ENCODE peak calls at places on chromosomes 11 and 22, in four cellular contexts. One of them, this sample, is unnamed.
A peak's percentile ranks its signal among the peaks of the same experiment; 100 is the strongest.

GRCh38 chr22:24271406-24271760 is 752 bp downstream of the SPECC1L start:
- DNase-seq in mucosa of descending colon: peak; percentile 59
- DNase-seq in BJ: no peak
- DNase-seq in lower lobe of right lung: no peak
- DNase-seq in this sample: peak; percentile 35

GRCh38 chr11:123776160-123776559 is 21.8 kb upstream of the OR6X1 start:
- DNase-seq in lower lobe of right lung: no peak
- DNase-seq in mucosa of descending colon: no peak
- DNase-seq in BJ: no peak
- DNase-seq in this sample: no peak

GRCh38 chr11:19813158-19813879 is 100.7 kb downstream of the NAV2 start:
- DNase-seq in BJ: no peak
- DNase-seq in mucosa of descending colon: no peak
- DNase-seq in lower lobe of right lung: no peak
- DNase-seq in this sample: no peak

GRCh38 chr11:64809781-64810241 is 540 bp downstream of the MEN1 start:
- DNase-seq in mucosa of descending colon: peak; percentile 72
- DNase-seq in lower lobe of right lung: no peak
- DNase-seq in BJ: no peak
- DNase-seq in this sample: peak; percentile 60

GRCh38 chr22:42279425-42280020 is 9.1 kb upstream of the TCF20 start:
- DNase-seq in lower lobe of right lung: no peak
- DNase-seq in BJ: no peak
- DNase-seq in mucosa of descending colon: no peak
- DNase-seq in this sample: no peak

GRCh38 chr22:30056015-30056414 is 24.2 kb upstream of the HORMAD2 start:
- DNase-seq in lower lobe of right lung: no peak
- DNase-seq in mucosa of descending colon: no peak
- DNase-seq in BJ: no peak
- DNase-seq in this sample: no peak

GRCh38 chr11:45252134-45252856 is 33.8 kb downstream of the SYT13 start:
- DNase-seq in mucosa of descending colon: peak; percentile 89
- DNase-seq in BJ: no peak
- DNase-seq in lower lobe of right lung: peak; percentile 56
- DNase-seq in this sample: peak; percentile 26

GRCh38 chr11:12274558-12275197 is 102.7 kb upstream of the PARVA start:
- DNase-seq in lower lobe of right lung: no peak
- DNase-seq in mucosa of descending colon: no peak
- DNase-seq in BJ: no peak
- DNase-seq in this sample: peak; percentile 47

GRCh38 chr11:27777013-27777412 is 76.8 kb upstream of the BDNF start:
- DNase-seq in lower lobe of right lung: no peak
- DNase-seq in BJ: no peak
- DNase-seq in mucosa of descending colon: no peak
- DNase-seq in this sample: no peak

GRCh38 chr11:126485021-126485781 is 129.7 kb downstream of the ST3GAL4 start:
- DNase-seq in mucosa of descending colon: no peak
- DNase-seq in lower lobe of right lung: no peak
- DNase-seq in BJ: no peak
- DNase-seq in this sample: peak; percentile 3

GRCh38 chr22:30238661-30239420 is 7.7 kb downstream of the LIF start:
- DNase-seq in mucosa of descending colon: peak; percentile 58
- DNase-seq in BJ: no peak
- DNase-seq in lower lobe of right lung: no peak
- DNase-seq in this sample: no peak

GRCh38 chr11:44404323-44404705 is 94.4 kb upstream of the ALX4 start:
- DNase-seq in lower lobe of right lung: no peak
- DNase-seq in BJ: no peak
- DNase-seq in mucosa of descending colon: no peak
- DNase-seq in this sample: no peak

GRCh38 chr22:50313021-50313420 is 5.6 kb upstream of the PLXNB2 start:
- DNase-seq in mucosa of descending colon: no peak
- DNase-seq in lower lobe of right lung: peak; percentile 35
- DNase-seq in BJ: no peak
- DNase-seq in this sample: no peak

GRCh38 chr22:50314081-50314454 is 6.6 kb upstream of the PLXNB2 start:
- DNase-seq in BJ: no peak
- DNase-seq in lower lobe of right lung: peak; percentile 46
- DNase-seq in mucosa of descending colon: no peak
- DNase-seq in this sample: no peak

GRCh38 chr22:50314455-50315288 is 7.2 kb upstream of the PLXNB2 start:
- DNase-seq in lower lobe of right lung: peak; percentile 87
- DNase-seq in BJ: no peak
- DNase-seq in mucosa of descending colon: peak; percentile 89
- DNase-seq in this sample: no peak

GRCh38 chr22:50312371-50312770 is 4.9 kb upstream of the PLXNB2 start:
- DNase-seq in lower lobe of right lung: no peak
- DNase-seq in BJ: no peak
- DNase-seq in mucosa of descending colon: no peak
- DNase-seq in this sample: no peak

GRCh38 chr22:50313600-50313999 is 6.2 kb upstream of the PLXNB2 start:
- DNase-seq in BJ: no peak
- DNase-seq in mucosa of descending colon: no peak
- DNase-seq in lower lobe of right lung: peak; percentile 41
- DNase-seq in this sample: no peak
- H3K4me3 ChIP-seq in BJ: no peak overlapping the region
- H3K4me3 ChIP-seq in mucosa of descending colon: no peak overlapping the region
- H3K4me3 ChIP-seq in lower lobe of right lung: no peak overlapping the region
- H3K4me3 ChIP-seq in this sample: no peak overlapping the region

GRCh38 chr11:75214411-75214821 is 26.2 kb upstream of the TPBGL start:
- DNase-seq in lower lobe of right lung: peak; percentile 80
- DNase-seq in mucosa of descending colon: peak; percentile 95
- DNase-seq in BJ: no peak
- DNase-seq in this sample: peak; percentile 48
- TF ChIP-seq CTCF in lower lobe of right lung: peak; percentile 20
- TF ChIP-seq CTCF in mucosa of descending colon: no peak
- TF ChIP-seq CTCF in BJ: peak; percentile 51
- TF ChIP-seq CTCF in this sample: peak; percentile 23

DNA sequence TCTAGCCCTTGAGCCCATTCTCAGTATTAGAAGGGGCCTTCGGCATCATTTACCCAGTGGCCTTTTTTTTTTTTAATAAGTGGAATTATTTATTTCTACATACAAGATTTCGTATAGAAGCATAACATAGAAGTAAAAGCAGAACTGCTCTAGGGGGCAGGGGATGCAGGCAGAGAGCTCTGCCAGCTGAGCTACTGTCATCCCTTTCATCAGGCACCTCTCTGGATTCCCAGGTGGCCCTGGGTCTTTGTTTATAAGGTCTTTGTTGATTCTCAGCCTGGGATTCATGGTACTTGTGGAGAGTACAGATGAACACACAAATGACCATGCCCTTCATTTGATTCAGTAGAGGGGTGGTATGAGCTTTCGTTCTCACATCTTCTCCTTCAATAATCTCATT is 66.4 kb downstream of the GAB2 start:
- DNase-seq in BJ: no peak
- DNase-seq in lower lobe of right lung: no peak
- DNase-seq in mucosa of descending colon: no peak
- DNase-seq in this sample: no peak
- H3K4me3 ChIP-seq in BJ: no peak overlapping the region
- H3K4me3 ChIP-seq in lower lobe of right lung: peak overlapping the region; percentile 38
- H3K4me3 ChIP-seq in mucosa of descending colon: no peak overlapping the region
- H3K4me3 ChIP-seq in this sample: no peak overlapping the region

DNA sequence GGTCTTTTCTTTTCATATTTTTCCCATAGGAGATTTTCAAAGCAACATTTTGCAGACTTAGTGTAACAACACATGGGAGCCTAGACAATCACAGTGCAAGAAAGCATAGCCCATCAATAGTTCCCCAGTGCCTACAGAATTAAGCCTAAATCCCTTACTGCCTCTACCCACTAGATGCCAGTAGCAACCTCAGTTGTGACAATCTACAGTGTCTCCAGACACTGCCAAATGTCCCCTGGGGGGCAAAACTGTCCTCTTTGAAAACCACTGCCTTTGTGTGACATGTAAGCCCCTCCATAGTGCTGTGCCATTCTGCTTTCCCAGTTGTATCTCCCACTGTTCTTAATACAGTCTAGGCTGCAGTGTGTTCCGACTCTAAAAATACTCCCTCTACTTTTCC is 1329.0 kb downstream of the LRRC4C start:
- DNase-seq in lower lobe of right lung: no peak
- DNase-seq in mucosa of descending colon: no peak
- DNase-seq in BJ: no peak
- DNase-seq in this sample: no peak
- TF ChIP-seq CTCF in lower lobe of right lung: no peak
- TF ChIP-seq CTCF in mucosa of descending colon: no peak
- TF ChIP-seq CTCF in BJ: no peak
- TF ChIP-seq CTCF in this sample: no peak

DNA sequence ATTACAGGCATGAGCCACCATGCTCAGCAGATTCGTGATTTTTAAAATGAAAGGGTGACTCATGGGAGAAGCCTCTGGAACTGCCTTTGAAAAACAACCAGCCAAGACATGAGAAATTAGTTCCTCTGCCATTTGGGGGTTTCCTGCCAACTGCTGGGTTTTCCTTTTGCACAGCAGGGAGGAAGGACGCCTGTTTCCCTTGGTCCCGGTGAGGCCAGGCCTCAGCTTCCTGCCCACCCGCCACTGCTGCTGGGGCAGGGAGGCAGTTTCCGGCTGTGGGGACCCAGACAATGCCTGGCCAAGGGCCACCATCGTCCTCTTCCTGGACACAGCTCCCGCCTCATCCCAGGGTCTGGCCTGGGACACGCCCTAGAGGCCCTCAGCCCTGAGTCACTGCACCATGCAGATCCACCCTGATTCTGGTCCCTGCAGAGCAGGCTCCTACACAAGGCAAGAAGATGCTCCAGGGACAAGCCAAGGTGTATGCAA is 10.2 kb downstream of the PPM1F start:
- DNase-seq in BJ: peak; percentile 64
- DNase-seq in lower lobe of right lung: peak; percentile 80
- DNase-seq in mucosa of descending colon: peak; percentile 29
- DNase-seq in this sample: peak; percentile 83
- H3K4me3 ChIP-seq in BJ: no peak overlapping the region
- H3K4me3 ChIP-seq in lower lobe of right lung: no peak overlapping the region
- H3K4me3 ChIP-seq in mucosa of descending colon: no peak overlapping the region
- H3K4me3 ChIP-seq in this sample: no peak overlapping the region

GRCh38 chr11:61384271-61385242 is 7.8 kb upstream of the TMEM216 start:
- DNase-seq in mucosa of descending colon: peak; percentile 36
- DNase-seq in BJ: no peak
- DNase-seq in lower lobe of right lung: no peak
- DNase-seq in this sample: peak; percentile 52
- TF ChIP-seq CTCF in mucosa of descending colon: no peak
- TF ChIP-seq CTCF in BJ: peak; percentile 25
- TF ChIP-seq CTCF in lower lobe of right lung: no peak
- TF ChIP-seq CTCF in this sample: peak; percentile 60

GRCh38 chr22:46238541-46238940 is 11.6 kb downstream of the CDPF1 start:
- DNase-seq in lower lobe of right lung: no peak
- DNase-seq in BJ: no peak
- DNase-seq in mucosa of descending colon: no peak
- DNase-seq in this sample: no peak

GRCh38 chr22:46237453-46238158 is 12.5 kb downstream of the CDPF1 start:
- DNase-seq in lower lobe of right lung: no peak
- DNase-seq in mucosa of descending colon: no peak
- DNase-seq in BJ: no peak
- DNase-seq in this sample: no peak

GRCh38 chr22:46239261-46240048 is 10.6 kb downstream of the CDPF1 start:
- DNase-seq in mucosa of descending colon: no peak
- DNase-seq in BJ: no peak
- DNase-seq in lower lobe of right lung: no peak
- DNase-seq in this sample: no peak

GRCh38 chr22:46233231-46233630 is 16.9 kb downstream of the CDPF1 start:
- DNase-seq in mucosa of descending colon: no peak
- DNase-seq in BJ: no peak
- DNase-seq in lower lobe of right lung: no peak
- DNase-seq in this sample: no peak

DNA sequence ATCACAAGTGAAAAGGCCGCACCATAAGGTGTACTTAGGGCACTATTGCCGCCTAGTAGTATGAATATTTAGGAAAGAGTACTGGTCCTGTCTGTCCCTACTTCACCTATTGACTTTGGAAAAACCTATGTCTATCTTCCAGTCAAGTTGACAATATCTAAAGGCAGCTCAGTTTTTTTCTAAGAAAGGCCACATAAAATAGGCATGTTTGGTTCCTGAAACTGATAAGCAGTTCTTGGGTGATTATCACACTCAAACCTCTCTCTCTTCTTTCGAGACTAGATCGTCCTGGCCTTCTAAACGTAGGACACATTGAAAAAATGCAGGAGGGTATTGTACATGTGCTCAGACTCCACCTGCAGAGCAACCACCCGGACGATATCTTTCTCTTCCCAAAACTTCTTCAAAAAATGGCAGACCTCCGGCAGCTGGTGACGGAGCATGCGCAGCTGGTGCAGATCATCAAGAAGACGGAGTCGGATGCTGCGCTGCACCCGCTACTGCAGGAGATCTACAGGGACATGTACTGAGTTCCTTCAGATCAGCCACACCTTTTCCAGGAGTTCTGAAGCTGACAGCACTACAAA is 15.1 kb downstream of the CDPF1 start:
- DNase-seq in lower lobe of right lung: no peak
- DNase-seq in BJ: no peak
- DNase-seq in mucosa of descending colon: no peak
- DNase-seq in this sample: no peak
- H3K4me3 ChIP-seq in lower lobe of right lung: no peak overlapping the region
- H3K4me3 ChIP-seq in BJ: no peak overlapping the region
- H3K4me3 ChIP-seq in mucosa of descending colon: no peak overlapping the region
- H3K4me3 ChIP-seq in this sample: no peak overlapping the region

GRCh38 chr22:48700180-48700565 is 1127.5 kb downstream of the BRD1 start:
- DNase-seq in BJ: no peak
- DNase-seq in mucosa of descending colon: no peak
- DNase-seq in lower lobe of right lung: peak; percentile 34
- DNase-seq in this sample: no peak

GRCh38 chr22:48701296-48702030 is 1126.2 kb downstream of the BRD1 start:
- DNase-seq in BJ: no peak
- DNase-seq in lower lobe of right lung: peak; percentile 21
- DNase-seq in mucosa of descending colon: no peak
- DNase-seq in this sample: no peak

GRCh38 chr22:48699531-48699930 is 1128.1 kb downstream of the BRD1 start:
- DNase-seq in lower lobe of right lung: no peak
- DNase-seq in mucosa of descending colon: no peak
- DNase-seq in BJ: no peak
- DNase-seq in this sample: no peak

GRCh38 chr22:48702573-48703264 is 1125.0 kb downstream of the BRD1 start:
- DNase-seq in lower lobe of right lung: peak; percentile 73
- DNase-seq in mucosa of descending colon: no peak
- DNase-seq in BJ: no peak
- DNase-seq in this sample: no peak

DNA sequence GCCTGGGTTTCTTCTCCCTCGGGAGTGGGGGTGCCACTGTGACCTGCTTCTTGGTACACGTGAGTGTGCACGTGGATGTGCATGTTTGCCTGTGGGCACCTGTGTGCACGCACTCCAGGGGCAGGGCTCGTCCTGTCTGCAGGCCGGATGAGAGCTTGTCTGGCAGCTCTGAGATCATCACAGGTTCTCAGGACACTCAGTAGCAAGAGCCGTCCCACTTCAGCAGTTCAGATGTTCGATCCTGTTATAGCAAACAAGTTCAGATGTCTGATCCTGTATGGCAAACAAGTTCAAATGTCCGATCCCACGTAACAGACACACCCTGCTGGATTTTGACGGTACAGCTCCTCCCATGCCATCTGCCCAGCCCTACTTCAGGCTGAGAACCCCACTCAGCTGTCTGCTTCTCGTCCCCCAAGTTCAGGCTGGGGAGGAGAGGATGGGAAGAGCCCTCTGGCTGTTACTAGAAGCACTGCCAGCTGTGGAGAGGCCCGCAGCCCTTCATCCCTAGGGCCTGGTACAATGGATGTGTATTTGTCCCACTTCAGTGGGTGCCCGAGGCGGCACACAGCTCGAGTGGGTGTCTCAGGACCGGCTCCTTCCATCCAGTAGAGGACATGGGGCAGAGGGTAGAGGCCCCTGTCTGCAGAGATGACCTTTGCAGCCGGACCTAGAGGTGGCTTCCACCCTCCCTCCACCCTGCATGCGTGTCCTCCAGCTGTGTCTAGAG is 1126.9 kb downstream of the BRD1 start:
- DNase-seq in BJ: no peak
- DNase-seq in lower lobe of right lung: peak; percentile 30
- DNase-seq in mucosa of descending colon: no peak
- DNase-seq in this sample: no peak
- TF ChIP-seq CTCF in BJ: no peak
- TF ChIP-seq CTCF in lower lobe of right lung: no peak
- TF ChIP-seq CTCF in mucosa of descending colon: no peak
- TF ChIP-seq CTCF in this sample: no peak

This sample was measured in bronchial epithelial cell.